ENCODE peak calls at places on chromosome 10, in eight cellular contexts. L is central memory CD4-positive, alpha-beta T cell; Y is NCI-H1105; E is HepG2; V is nucleus accumbens; I is NCI-H1417; U is RCC 7860; H is GM03348. F is an unnamed sample.

GRCh38 chr10:4839353-4839752 is 13.3 kb downstream of the AKR1E2 start:
- DNase-seq in L (no peak), Y (no peak), E (peak), V (no peak), I (no peak), U (no peak), H (no peak), F (no peak)

GRCh38 chr10:29443745-29444523 is 155.1 kb downstream of the LYZL1 start:
- DNase-seq in L (no peak), Y (no peak), E (peak), V (no peak), I (no peak), U (no peak), H (no peak), F (no peak)

GRCh38 chr10:113708640-113709039 is 28.9 kb downstream of the CASP7 start:
- DNase-seq in L (no peak), Y (no peak), E (no peak), V (no peak), I (no peak), U (no peak), H (no peak), F (no peak)

GRCh38 chr10:15745748-15746147 is 26.0 kb upstream of the ITGA8 start:
- DNase-seq in L (no peak), Y (no peak), E (no peak), V (no peak), I (no peak), U (no peak), H (peak), F (no peak)

GRCh38 chr10:50739618-50740350 is at the start of gene ASAH2B:
- DNase-seq in L (peak), Y (peak), E (peak), V (peak), I (peak), U (peak), H (peak), F (peak)

GRCh38 chr10:97422921-97423420 is 3.0 kb upstream of the PGAM1 start:
- DNase-seq in L (no peak), Y (no peak), E (no peak), V (peak), I (no peak), U (peak), H (peak), F (peak)

GRCh38 chr10:121418126-121418777 is 180.0 kb downstream of the FGFR2 start:
- DNase-seq in L (no peak), Y (no peak), E (no peak), V (no peak), I (no peak), U (peak), H (no peak), F (no peak)

GRCh38 chr10:84613336-84614021 is 285.1 kb downstream of the CCSER2 start:
- DNase-seq in L (no peak), Y (no peak), E (peak), V (peak), I (peak), U (no peak), H (peak), F (peak)

GRCh38 chr10:113718974-113719822 is 32.3 kb upstream of the PLEKHS1 start:
- DNase-seq in L (no peak), Y (no peak), E (no peak), V (no peak), I (no peak), U (no peak), H (no peak), F (no peak)

GRCh38 chr10:102642553-102643345 is 1.5 kb upstream of the TRIM8 start:
- DNase-seq in L (peak), Y (peak), E (peak), V (peak), I (peak), U (peak), H (peak), F (peak)

GRCh38 chr10:47412869-47413268 is 28.8 kb upstream of the ZNF488 start:
- DNase-seq in L (no peak), Y (no peak), E (peak), V (no peak), I (no peak), U (peak), H (no peak), F (peak)

GRCh38 chr10:104117839-104118323 is 4.1 kb upstream of the SFR1 start:
- DNase-seq in L (no peak), Y (peak), E (no peak), V (peak), I (peak), U (peak), H (peak), F (peak)

GRCh38 chr10:104589871-104590270 is 51.2 kb upstream of the SORCS3 start:
- DNase-seq in L (no peak), Y (no peak), E (no peak), V (no peak), I (no peak), U (peak), H (peak), F (no peak)

GRCh38 chr10:78549536-78549935 is 515.9 kb downstream of the RPS24 start:
- DNase-seq in L (no peak), Y (peak), E (no peak), V (no peak), I (peak), U (no peak), H (no peak), F (no peak)

GRCh38 chr10:93080350-93081046 is 6.8 kb downstream of the CYP26A1 start:
- DNase-seq in L (peak), Y (no peak), E (peak), V (peak), I (peak), U (peak), H (peak), F (peak)

GRCh38 chr10:80274396-80275134 is 14.9 kb downstream of the MAT1A start:
- DNase-seq in L (no peak), Y (no peak), E (no peak), V (no peak), I (no peak), U (no peak), H (no peak), F (no peak)

GRCh38 chr10:44512345-44513095 is 127.6 kb upstream of the CXCL12 start:
- DNase-seq in L (no peak), Y (no peak), E (no peak), V (no peak), I (no peak), U (no peak), H (no peak), F (no peak)

GRCh38 chr10:43048301-43049051 is 28.4 kb upstream of the RET start:
- DNase-seq in L (no peak), Y (no peak), E (no peak), V (no peak), I (no peak), U (no peak), H (peak), F (no peak)

GRCh38 chr10:91046891-91047290 is 126.0 kb upstream of the ANKRD1 start:
- DNase-seq in L (no peak), Y (no peak), E (no peak), V (no peak), I (no peak), U (no peak), H (no peak), F (no peak)

GRCh38 chr10:78164687-78165086 is 131.0 kb downstream of the RPS24 start:
- DNase-seq in L (no peak), Y (no peak), E (no peak), V (no peak), I (no peak), U (no peak), H (no peak), F (no peak)

GRCh38 chr10:114629824-114630430 is 28.1 kb downstream of the ABLIM1 start:
- DNase-seq in L (no peak), Y (no peak), E (no peak), V (no peak), I (no peak), U (peak), H (no peak), F (no peak)

GRCh38 chr10:3779146-3779707 is 5.8 kb downstream of the KLF6 start:
- DNase-seq in L (no peak), Y (no peak), E (no peak), V (no peak), I (no peak), U (peak), H (no peak), F (peak)

GRCh38 chr10:129389194-129389593 is 77.8 kb upstream of the MGMT start:
- DNase-seq in L (no peak), Y (no peak), E (no peak), V (no peak), I (no peak), U (no peak), H (no peak), F (no peak)

GRCh38 chr10:18689498-18689897 is 30.3 kb downstream of the ARL5B start:
- DNase-seq in L (no peak), Y (no peak), E (peak), V (no peak), I (no peak), U (peak), H (peak), F (peak)

GRCh38 chr10:132396495-132397035 is 435 bp upstream of the PWWP2B start:
- DNase-seq in L (peak), Y (no peak), E (peak), V (no peak), I (no peak), U (no peak), H (peak), F (peak)

GRCh38 chr10:106615081-106615480 is 549.4 kb downstream of the SORCS1 start:
- DNase-seq in L (no peak), Y (no peak), E (no peak), V (no peak), I (no peak), U (no peak), H (no peak), F (no peak)

GRCh38 chr10:70052462-70053211 is at the start of gene MACROH2A2:
- DNase-seq in L (no peak), Y (peak), E (peak), V (peak), I (peak), U (no peak), H (peak), F (no peak)

F was measured in lung microvascular endothelial cell.